ENCODE peak calls at places on chromosomes 1 and 21, in five cellular contexts. One of them, this sample, is unnamed. For H3K4me1, the result is how much of the 10 kb centered on the place peaks cover.

GRCh38 chr1:2230781-2231666 is 2.9 kb downstream of the SKI start:
- DNase-seq in heart left ventricle: peak
- DNase-seq in ovary: peak
- DNase-seq in IMR-90: no peak
- DNase-seq in GM23338: peak
- DNase-seq in this sample: no peak

GRCh38 chr1:63621075-63621474 is 27.9 kb downstream of the PGM1 start:
- DNase-seq in GM23338: no peak
- DNase-seq in ovary: no peak
- DNase-seq in heart left ventricle: no peak
- DNase-seq in IMR-90: no peak
- DNase-seq in this sample: no peak

GRCh38 chr1:30081379-30082102 is 641.8 kb downstream of the MATN1 start:
- DNase-seq in ovary: no peak
- DNase-seq in IMR-90: no peak
- DNase-seq in GM23338: peak
- DNase-seq in heart left ventricle: no peak
- DNase-seq in this sample: no peak

GRCh38 chr1:209988706-209989105 is 50.7 kb downstream of the SYT14 start:
- DNase-seq in heart left ventricle: no peak
- DNase-seq in ovary: no peak
- DNase-seq in GM23338: no peak
- DNase-seq in IMR-90: no peak
- DNase-seq in this sample: no peak

GRCh38 chr1:21294266-21295058 is 4.2 kb upstream of the ECE1 start:
- DNase-seq in GM23338: no peak
- DNase-seq in heart left ventricle: no peak
- DNase-seq in IMR-90: no peak
- DNase-seq in ovary: no peak
- DNase-seq in this sample: no peak

GRCh38 chr1:184641894-184642293 is 112.8 kb downstream of the EDEM3 start:
- DNase-seq in ovary: no peak
- DNase-seq in heart left ventricle: no peak
- DNase-seq in IMR-90: no peak
- DNase-seq in GM23338: no peak
- DNase-seq in this sample: no peak

GRCh38 chr1:20604678-20605077 is 15.8 kb downstream of the CDA start:
- DNase-seq in GM23338: no peak
- DNase-seq in ovary: no peak
- DNase-seq in heart left ventricle: no peak
- DNase-seq in IMR-90: peak
- DNase-seq in this sample: no peak

GRCh38 chr1:210416681-210417080 is 88.0 kb downstream of the HHAT start:
- DNase-seq in heart left ventricle: no peak
- DNase-seq in IMR-90: no peak
- DNase-seq in GM23338: no peak
- DNase-seq in ovary: no peak
- DNase-seq in this sample: no peak

GRCh38 chr1:1551524-1552262 is 11.3 kb upstream of the TMEM240 start:
- DNase-seq in heart left ventricle: no peak
- DNase-seq in GM23338: no peak
- DNase-seq in IMR-90: no peak
- DNase-seq in ovary: no peak
- DNase-seq in this sample: no peak

GRCh38 chr1:180071760-180072159 is 82.9 kb upstream of the QSOX1 start:
- DNase-seq in ovary: no peak
- DNase-seq in GM23338: no peak
- DNase-seq in heart left ventricle: no peak
- DNase-seq in IMR-90: no peak
- DNase-seq in this sample: no peak

GRCh38 chr1:192530254-192530653 is 45.3 kb upstream of the RGS1 start:
- DNase-seq in heart left ventricle: no peak
- DNase-seq in ovary: no peak
- DNase-seq in IMR-90: peak
- DNase-seq in GM23338: no peak
- DNase-seq in this sample: no peak

GRCh38 chr1:224302947-224303346 is 27.0 kb downstream of the NVL start:
- DNase-seq in ovary: no peak
- DNase-seq in heart left ventricle: no peak
- DNase-seq in GM23338: no peak
- DNase-seq in IMR-90: peak
- DNase-seq in this sample: no peak

GRCh38 chr1:247112479-247112781 is 8.3 kb upstream of the ZNF669 start:
- DNase-seq in IMR-90: no peak
- DNase-seq in heart left ventricle: no peak
- DNase-seq in GM23338: no peak
- DNase-seq in ovary: no peak
- DNase-seq in this sample: no peak

GRCh38 chr1:23283660-23284602 is 60.2 kb downstream of the HNRNPR start:
- DNase-seq in GM23338: no peak
- DNase-seq in heart left ventricle: no peak
- DNase-seq in ovary: no peak
- DNase-seq in IMR-90: peak
- DNase-seq in this sample: no peak

GRCh38 chr1:31064115-31064514 is 1.4 kb downstream of the PUM1 start:
- DNase-seq in GM23338: no peak
- DNase-seq in ovary: no peak
- DNase-seq in heart left ventricle: no peak
- DNase-seq in IMR-90: no peak
- DNase-seq in this sample: no peak

GRCh38 chr1:165474196-165474595 is 29.3 kb upstream of the RXRG start:
- DNase-seq in ovary: no peak
- DNase-seq in heart left ventricle: no peak
- DNase-seq in GM23338: no peak
- DNase-seq in IMR-90: no peak
- DNase-seq in this sample: no peak

GRCh38 chr1:239955431-239955830 is 136.3 kb upstream of the FMN2 start:
- DNase-seq in IMR-90: no peak
- DNase-seq in GM23338: no peak
- DNase-seq in heart left ventricle: no peak
- DNase-seq in ovary: no peak
- DNase-seq in this sample: no peak

GRCh38 chr1:59434336-59434735 is 137.4 kb downstream of the FGGY start:
- DNase-seq in GM23338: no peak
- DNase-seq in heart left ventricle: no peak
- DNase-seq in IMR-90: no peak
- DNase-seq in ovary: no peak
- DNase-seq in this sample: no peak

GRCh38 chr21:37644666-37645065 is 271.6 kb downstream of the KCNJ6 start:
- DNase-seq in IMR-90: no peak
- DNase-seq in heart left ventricle: peak
- DNase-seq in GM23338: peak
- DNase-seq in ovary: no peak
- DNase-seq in this sample: no peak
- H3K27ac ChIP-seq in IMR-90: no peak
- H3K27ac ChIP-seq in heart left ventricle: no peak
- H3K27ac ChIP-seq in GM23338: peak
- H3K27ac ChIP-seq in ovary: no peak
- H3K27ac ChIP-seq in this sample: no peak

GRCh38 chr1:116119876-116120275 is 8.7 kb downstream of the MAB21L3 start:
- DNase-seq in heart left ventricle: no peak
- DNase-seq in ovary: no peak
- DNase-seq in IMR-90: no peak
- DNase-seq in GM23338: no peak
- DNase-seq in this sample: no peak
- H3K4me1 ChIP-seq in heart left ventricle: under half
- H3K4me1 ChIP-seq in ovary: under half
- H3K4me1 ChIP-seq in IMR-90: under half
- H3K4me1 ChIP-seq in GM23338: under half
- H3K4me1 ChIP-seq in this sample: under half

DNA sequence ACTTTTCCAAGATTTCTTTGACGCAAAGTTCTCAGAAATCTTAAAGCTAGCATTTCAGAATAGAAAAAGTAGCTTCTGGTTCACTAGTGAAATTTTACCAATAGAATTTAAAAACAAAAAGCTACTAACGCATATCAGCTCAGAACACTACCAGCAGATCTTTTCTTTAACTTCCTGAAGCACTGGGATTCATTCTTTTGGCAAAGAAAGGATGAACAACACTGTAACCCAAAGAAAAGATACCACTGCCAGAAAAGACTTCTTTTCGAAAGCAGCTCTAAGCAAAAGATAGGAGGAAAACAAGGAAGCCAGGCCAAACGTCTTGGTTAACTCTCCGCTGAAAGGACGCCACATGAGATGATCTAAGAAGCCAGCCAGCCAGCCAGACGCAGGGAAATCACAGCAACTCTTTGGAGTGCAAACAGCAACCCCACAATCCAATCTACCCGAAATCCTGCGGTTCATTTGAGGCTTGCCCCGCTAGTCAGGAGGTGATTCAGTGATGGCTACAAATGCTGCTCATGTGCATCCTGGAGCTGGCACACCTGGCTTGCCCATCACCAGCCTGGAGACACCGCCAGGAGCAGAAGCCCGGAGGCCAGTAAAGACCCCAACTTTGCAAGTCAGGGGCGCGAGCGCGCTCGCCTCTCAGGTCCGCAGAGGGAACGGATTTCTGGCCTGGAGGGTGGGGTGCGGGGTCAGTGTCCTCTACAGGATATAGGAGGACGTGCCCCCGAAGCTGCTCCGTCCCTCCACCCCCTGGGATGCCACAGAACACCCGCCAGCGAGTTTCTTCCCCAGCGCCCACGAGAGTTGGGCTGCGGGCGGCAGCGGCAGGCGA is 812 bp downstream of the NBPF1 start:
- DNase-seq in ovary: peak
- DNase-seq in IMR-90: peak
- DNase-seq in GM23338: peak
- DNase-seq in heart left ventricle: peak
- DNase-seq in this sample: peak
- TF ChIP-seq CTCF in ovary: no peak
- TF ChIP-seq CTCF in IMR-90: no peak
- TF ChIP-seq CTCF in GM23338: no peak
- TF ChIP-seq CTCF in heart left ventricle: no peak
- TF ChIP-seq CTCF in this sample: no peak

GRCh38 chr21:42973991-42974831 is at the start of gene PKNOX1:
- DNase-seq in heart left ventricle: peak
- DNase-seq in GM23338: peak
- DNase-seq in IMR-90: peak
- DNase-seq in ovary: peak
- DNase-seq in this sample: peak

GRCh38 chr21:42971897-42972275 is 2.5 kb upstream of the PKNOX1 start:
- DNase-seq in GM23338: peak
- DNase-seq in IMR-90: no peak
- DNase-seq in heart left ventricle: no peak
- DNase-seq in ovary: no peak
- DNase-seq in this sample: peak

GRCh38 chr21:42970946-42971653 is 3.3 kb upstream of the PKNOX1 start:
- DNase-seq in ovary: no peak
- DNase-seq in IMR-90: no peak
- DNase-seq in heart left ventricle: no peak
- DNase-seq in GM23338: peak
- DNase-seq in this sample: peak

GRCh38 chr21:42974832-42975820 is 764 bp downstream of the PKNOX1 start:
- DNase-seq in GM23338: peak
- DNase-seq in IMR-90: peak
- DNase-seq in ovary: no peak
- DNase-seq in heart left ventricle: peak
- DNase-seq in this sample: peak

DNA sequence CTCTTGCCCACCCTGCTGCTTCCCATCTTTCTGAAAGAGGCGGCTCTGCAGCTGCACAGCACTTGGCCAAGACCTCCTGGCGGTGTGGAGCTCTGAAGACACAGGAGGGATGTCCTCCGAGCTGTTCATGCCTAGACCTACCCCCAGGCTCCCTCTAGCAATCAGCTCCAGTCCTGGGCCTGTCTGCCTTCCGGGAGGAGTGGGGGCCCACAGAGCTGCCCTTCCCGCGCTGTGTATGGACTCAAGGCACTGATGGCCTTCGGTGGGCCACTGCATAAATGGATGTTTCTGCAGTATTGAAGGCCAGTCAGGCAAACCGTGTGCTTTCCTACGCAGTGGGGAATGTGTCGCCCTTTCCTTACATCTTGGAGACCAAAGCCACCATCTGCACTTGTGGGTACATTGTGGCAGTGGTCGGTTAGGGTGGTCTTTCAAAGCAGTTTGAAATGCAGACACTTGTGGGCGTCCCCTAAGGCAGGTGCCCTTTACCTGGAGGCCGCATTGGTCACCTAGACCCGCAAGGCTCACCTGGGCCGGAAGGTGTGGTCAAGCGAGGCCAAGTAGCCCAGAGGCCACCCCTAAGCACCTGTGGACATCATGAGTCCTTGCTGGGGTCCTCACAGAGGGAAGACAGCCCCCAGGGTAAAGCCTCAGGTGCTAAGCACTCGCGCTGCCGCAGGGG is 912 bp upstream of the PKNOX1 start:
- DNase-seq in heart left ventricle: peak
- DNase-seq in GM23338: no peak
- DNase-seq in ovary: peak
- DNase-seq in IMR-90: no peak
- DNase-seq in this sample: peak
- H3K27ac ChIP-seq in heart left ventricle: peak
- H3K27ac ChIP-seq in GM23338: peak
- H3K27ac ChIP-seq in ovary: peak
- H3K27ac ChIP-seq in IMR-90: peak
- H3K27ac ChIP-seq in this sample: peak

GRCh38 chr1:156122519-156123355 is 8.2 kb downstream of the LMNA start:
- DNase-seq in ovary: peak
- DNase-seq in IMR-90: peak
- DNase-seq in heart left ventricle: peak
- DNase-seq in GM23338: no peak
- DNase-seq in this sample: peak
- H3K4me1 ChIP-seq in ovary: half or more
- H3K4me1 ChIP-seq in IMR-90: half or more
- H3K4me1 ChIP-seq in heart left ventricle: half or more
- H3K4me1 ChIP-seq in GM23338: under half
- H3K4me1 ChIP-seq in this sample: half or more